ENCODE peak calls at places on chromosomes 4 and X, in five cellular contexts. G is left lung, H is left ventricle myocardium inferior, F is adrenal gland, N is body of pancreas. S is an unnamed sample.

GRCh38 chr4:52665592-52665991 is 6.5 kb upstream of the USP46 start:
- DNase-seq in G (no peak), H (no peak), F (no peak), N (no peak), S (no peak)

GRCh38 chrX:20378291-20378920 is 111.7 kb upstream of the RPS6KA3 start:
- DNase-seq in G (no peak), H (no peak), F (no peak), N (no peak), S (no peak)

GRCh38 chr4:39205476-39205875 is 23.1 kb downstream of the WDR19 start:
- DNase-seq in G (no peak), H (no peak), F (no peak), N (no peak), S (no peak)

GRCh38 chr4:76987685-76988084 is 38.1 kb downstream of the SEPTIN11 start:
- DNase-seq in G (no peak), H (no peak), F (no peak), N (no peak), S (no peak)

GRCh38 chr4:147822128-147822527 is 90.2 kb downstream of the ARHGAP10 start:
- DNase-seq in G (no peak), H (peak; percentile 84), F (peak; percentile 95), N (peak; percentile 98), S (peak; percentile 93)

GRCh38 chr4:38563703-38564490 is 100.1 kb upstream of the KLF3 start:
- DNase-seq in G (no peak), H (no peak), F (no peak), N (no peak), S (no peak)

GRCh38 chr4:52203351-52203750 is 152.2 kb downstream of the SPATA18 start:
- DNase-seq in G (no peak), H (no peak), F (no peak), N (no peak), S (no peak)

GRCh38 chr4:137861682-137862081 is 329.4 kb upstream of the PCDH18 start:
- DNase-seq in G (no peak), H (no peak), F (no peak), N (no peak), S (no peak)

GRCh38 chr4:128658214-128658621 is 151.3 kb upstream of the JADE1 start:
- DNase-seq in G (no peak), H (no peak), F (no peak), N (no peak), S (no peak)

DNA sequence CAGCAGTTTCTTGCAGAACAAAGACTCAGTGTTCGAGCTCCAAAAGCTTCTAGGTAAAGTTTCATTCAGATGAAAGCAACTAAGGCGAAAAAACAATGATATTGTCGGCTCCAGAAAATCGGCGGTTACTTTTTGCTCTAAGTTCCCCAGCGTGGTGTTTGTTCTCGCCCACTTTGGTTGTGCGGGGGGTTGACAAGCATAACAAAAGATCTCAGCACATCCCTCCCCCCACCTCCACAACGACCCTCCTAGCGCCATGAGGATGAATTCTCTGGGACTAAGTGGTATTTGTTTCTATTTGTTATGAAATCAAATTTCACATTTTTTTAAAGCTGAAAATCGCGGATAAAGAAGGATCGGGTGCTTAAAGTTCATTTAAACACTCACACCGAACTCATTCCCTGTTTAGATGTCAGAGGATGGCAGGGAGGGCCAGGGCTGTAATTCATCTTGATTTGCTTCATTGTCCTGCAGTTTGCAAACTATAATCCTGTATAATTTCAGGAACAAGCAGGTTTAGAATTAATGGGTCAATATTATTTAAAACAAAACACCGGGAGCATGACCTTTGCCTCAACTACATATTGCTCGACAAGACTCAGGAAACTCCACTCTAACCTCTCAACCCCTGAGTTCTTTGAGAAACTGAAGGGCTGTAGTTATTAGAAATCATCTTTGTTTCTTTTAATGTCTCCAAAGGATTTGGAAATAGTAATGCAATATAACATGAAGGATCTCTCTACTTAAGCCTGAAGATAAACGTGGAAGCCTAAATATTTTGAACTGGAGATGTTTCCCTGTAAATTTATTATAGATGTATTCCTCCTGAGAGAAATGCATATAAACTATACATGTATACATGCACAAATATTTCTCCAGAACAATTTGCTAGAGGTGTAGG is 6.5 kb downstream of the PITX2 start:
- DNase-seq in G (no peak), H (no peak), F (no peak), N (no peak), S (no peak)
- H3K4me1 ChIP-seq in G (peaks cover 7% of the 10 kb centered on the region), H (peaks cover 29% of the 10 kb centered on the region), F (peaks cover 4% of the 10 kb centered on the region), N (peaks cover 28% of the 10 kb centered on the region), S (peaks cover 16% of the 10 kb centered on the region)

DNA sequence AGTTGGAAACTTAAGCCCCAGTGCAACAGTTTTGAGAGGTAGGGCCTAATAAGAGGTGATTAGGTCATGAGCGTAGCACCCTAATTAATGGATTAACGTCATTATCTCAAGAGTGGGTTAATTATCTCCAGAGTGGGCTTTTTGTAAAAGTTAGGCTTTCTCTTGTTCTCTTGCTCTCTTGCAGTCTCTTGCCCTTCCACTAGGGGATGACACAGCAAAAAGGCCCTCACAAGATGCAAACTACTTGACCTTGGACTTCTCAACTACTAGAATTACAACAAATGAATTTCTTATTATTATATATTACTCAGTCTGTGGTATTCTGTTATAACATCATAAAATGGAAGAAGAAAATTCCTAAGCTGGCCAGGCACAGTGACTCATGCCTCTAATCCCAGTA is 22.1 kb upstream of the NDST3 start:
- DNase-seq in G (no peak), H (no peak), F (no peak), N (no peak), S (no peak)
- TF ChIP-seq CTCF in G (no peak), H (no peak), F (no peak), N (no peak), S (peak; percentile 4)

GRCh38 chr4:2812600-2812932 is 19.7 kb downstream of the SH3BP2 start:
- DNase-seq in G (no peak), H (no peak), F (no peak), N (no peak), S (no peak)
- H3K27ac ChIP-seq in G (peak overlapping the region; percentile 92), H (peak overlapping the region; percentile 89), F (peak overlapping the region; percentile 61), N (no peak overlapping the region), S (peak overlapping the region; percentile 94)

GRCh38 chr4:142402156-142402555 is 443.9 kb downstream of the INPP4B start:
- DNase-seq in G (no peak), H (no peak), F (no peak), N (no peak), S (no peak)

GRCh38 chr4:142393127-142393526 is 453.0 kb downstream of the INPP4B start:
- DNase-seq in G (no peak), H (no peak), F (no peak), N (no peak), S (no peak)

GRCh38 chr4:142396279-142396678 is 449.8 kb downstream of the INPP4B start:
- DNase-seq in G (no peak), H (no peak), F (no peak), N (no peak), S (no peak)
- H3K4me1 ChIP-seq in G (no peaks in the 10 kb centered on the region), H (no peaks in the 10 kb centered on the region), F (no peaks in the 10 kb centered on the region), N (no peaks in the 10 kb centered on the region), S (no peaks in the 10 kb centered on the region)

GRCh38 chr4:189081831-189082230 is 858.8 kb upstream of the FRG1 start:
- DNase-seq in G (no peak), H (no peak), F (no peak), N (no peak), S (no peak)

GRCh38 chr4:189088783-189089182 is 851.9 kb upstream of the FRG1 start:
- DNase-seq in G (peak; percentile 55), H (no peak), F (no peak), N (no peak), S (no peak)

GRCh38 chr4:189083769-189084168 is 856.9 kb upstream of the FRG1 start:
- DNase-seq in G (no peak), H (no peak), F (no peak), N (no peak), S (no peak)

GRCh38 chr4:189087981-189088380 is 852.7 kb upstream of the FRG1 start:
- DNase-seq in G (no peak), H (no peak), F (no peak), N (no peak), S (no peak)

DNA sequence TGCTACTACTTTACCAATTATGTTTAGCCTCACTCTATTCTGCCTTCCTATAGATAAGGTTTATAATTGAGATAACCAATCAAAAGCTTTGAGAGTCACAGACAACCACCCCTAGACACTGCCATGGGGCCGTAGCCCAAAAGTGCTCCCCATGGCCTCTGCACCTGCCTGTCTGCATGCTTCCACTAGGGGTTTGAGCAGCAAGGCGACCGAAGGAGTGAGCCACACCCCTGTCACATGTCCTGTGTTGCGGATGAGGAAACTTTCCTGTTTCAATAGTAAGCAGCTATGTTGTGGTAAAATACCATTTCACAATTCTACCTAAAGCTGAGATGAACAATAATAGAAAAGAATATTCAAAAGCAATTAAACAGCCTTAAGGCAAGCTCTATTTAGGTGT is 856.0 kb upstream of the FRG1 start:
- DNase-seq in G (no peak), H (no peak), F (no peak), N (no peak), S (no peak)
- TF ChIP-seq CTCF in G (no peak), H (no peak), F (no peak), N (no peak), S (no peak)

DNA sequence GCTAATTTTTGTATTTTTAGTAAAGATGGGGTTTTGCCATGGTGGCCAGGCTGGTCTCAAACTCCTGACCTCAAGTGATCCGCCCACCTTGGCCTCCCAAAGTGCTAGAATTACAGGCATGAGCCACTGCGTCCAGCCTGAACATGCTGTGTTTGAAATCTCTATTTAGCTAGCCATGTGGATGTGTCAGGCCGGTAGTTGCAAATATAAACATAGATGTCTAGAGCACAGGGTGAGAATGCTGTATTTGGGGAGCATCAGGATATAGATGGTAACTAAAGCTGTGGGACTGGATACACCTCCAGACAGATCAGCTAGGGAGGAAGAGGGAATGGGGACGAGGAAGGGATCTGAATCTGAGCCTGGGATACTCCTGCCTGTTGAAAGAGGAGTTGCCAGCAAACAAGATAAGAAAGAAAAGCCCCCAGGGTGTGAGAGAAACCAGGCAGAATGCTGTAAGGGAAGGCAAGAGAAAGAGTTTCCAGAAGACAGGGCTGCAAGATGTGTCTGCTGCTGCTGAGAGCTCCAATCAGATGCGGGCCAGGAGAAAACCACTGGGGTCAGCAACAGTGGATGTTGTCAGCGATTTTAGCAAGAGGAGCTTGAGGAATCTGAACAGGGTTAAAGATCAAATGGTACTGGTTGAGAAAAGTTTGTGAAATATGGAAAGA is 177.4 kb downstream of the PALLD start:
- DNase-seq in G (no peak), H (no peak), F (no peak), N (no peak), S (no peak)
- H3K27ac ChIP-seq in G (no peak overlapping the region), H (no peak overlapping the region), F (no peak overlapping the region), N (no peak overlapping the region), S (no peak overlapping the region)

GRCh38 chr4:113616443-113616842 is 145.1 kb downstream of the CAMK2D start:
- DNase-seq in G (no peak), H (no peak), F (no peak), N (no peak), S (no peak)
- H3K4me1 ChIP-seq in G (no peaks in the 10 kb centered on the region), H (peaks cover 84% of the 10 kb centered on the region), F (no peaks in the 10 kb centered on the region), N (peaks cover 42% of the 10 kb centered on the region), S (peaks cover 84% of the 10 kb centered on the region)

GRCh38 chr4:21454196-21454595 is 494.4 kb downstream of the KCNIP4 start:
- DNase-seq in G (no peak), H (no peak), F (no peak), N (no peak), S (no peak)

GRCh38 chr4:21452931-21453330 is 495.6 kb downstream of the KCNIP4 start:
- DNase-seq in G (no peak), H (no peak), F (no peak), N (no peak), S (no peak)

GRCh38 chr4:21451032-21451431 is 497.5 kb downstream of the KCNIP4 start:
- DNase-seq in G (no peak), H (no peak), F (no peak), N (no peak), S (no peak)

GRCh38 chr4:21447320-21448055 is 501.1 kb downstream of the KCNIP4 start:
- DNase-seq in G (no peak), H (no peak), F (no peak), N (no peak), S (no peak)

GRCh38 chr4:21450331-21450730 is 498.2 kb downstream of the KCNIP4 start:
- DNase-seq in G (no peak), H (no peak), F (no peak), N (no peak), S (no peak)
- TF ChIP-seq CTCF in G (no peak), H (no peak), F (no peak), N (no peak), S (no peak)

S was measured in heart left ventricle.